ENCODE peak calls at places on chromosomes 12 and 14, in seven cellular contexts. One of them, this sample, is unnamed.

GRCh38 chr12:46268349-46268616 is 560 bp downstream of the SLC38A1 start:
- DNase-seq in GM23248: peak; percentile 53
- DNase-seq in SK-N-MC: no peak
- DNase-seq in HCT116: no peak
- DNase-seq in GM23338: no peak
- DNase-seq in fibroblast of lung: no peak
- DNase-seq in endothelial cell of umbilical vein: no peak
- DNase-seq in this sample: peak; percentile 6

GRCh38 chr14:92615451-92615850 is 101.9 kb downstream of the RIN3 start:
- DNase-seq in GM23248: no peak
- DNase-seq in SK-N-MC: no peak
- DNase-seq in HCT116: no peak
- DNase-seq in GM23338: no peak
- DNase-seq in fibroblast of lung: no peak
- DNase-seq in endothelial cell of umbilical vein: no peak
- DNase-seq in this sample: no peak

GRCh38 chr12:120100630-120101029 is 15.9 kb downstream of the RAB35 start:
- DNase-seq in GM23248: peak; percentile 73
- DNase-seq in SK-N-MC: no peak
- DNase-seq in HCT116: no peak
- DNase-seq in GM23338: no peak
- DNase-seq in fibroblast of lung: peak; percentile 81
- DNase-seq in endothelial cell of umbilical vein: peak; percentile 36
- DNase-seq in this sample: no peak

GRCh38 chr14:50932159-50932558 is 12.1 kb downstream of the PYGL start:
- DNase-seq in GM23248: no peak
- DNase-seq in SK-N-MC: no peak
- DNase-seq in HCT116: no peak
- DNase-seq in GM23338: no peak
- DNase-seq in fibroblast of lung: no peak
- DNase-seq in endothelial cell of umbilical vein: no peak
- DNase-seq in this sample: no peak

GRCh38 chr12:104966677-104967076 is 8.6 kb upstream of the SLC41A2 start:
- DNase-seq in GM23248: no peak
- DNase-seq in SK-N-MC: no peak
- DNase-seq in HCT116: no peak
- DNase-seq in GM23338: no peak
- DNase-seq in fibroblast of lung: no peak
- DNase-seq in endothelial cell of umbilical vein: no peak
- DNase-seq in this sample: no peak

GRCh38 chr12:68451261-68452091 is 119.3 kb upstream of the MDM1 start:
- DNase-seq in GM23248: peak; percentile 85
- DNase-seq in SK-N-MC: no peak
- DNase-seq in HCT116: no peak
- DNase-seq in GM23338: no peak
- DNase-seq in fibroblast of lung: peak; percentile 93
- DNase-seq in endothelial cell of umbilical vein: peak; percentile 11
- DNase-seq in this sample: peak; percentile 96

GRCh38 chr14:71300474-71301359 is 393.5 kb downstream of the PCNX1 start:
- DNase-seq in GM23248: peak; percentile 30
- DNase-seq in SK-N-MC: peak; percentile 88
- DNase-seq in HCT116: no peak
- DNase-seq in GM23338: no peak
- DNase-seq in fibroblast of lung: peak; percentile 22
- DNase-seq in endothelial cell of umbilical vein: no peak
- DNase-seq in this sample: peak; percentile 81

GRCh38 chr12:9673404-9674225 is 4.1 kb downstream of the CLEC2D start:
- DNase-seq in GM23248: peak; percentile 89
- DNase-seq in SK-N-MC: peak; percentile 39
- DNase-seq in HCT116: peak; percentile 51
- DNase-seq in GM23338: peak; percentile 27
- DNase-seq in fibroblast of lung: peak; percentile 92
- DNase-seq in endothelial cell of umbilical vein: peak; percentile 94
- DNase-seq in this sample: peak; percentile 92

GRCh38 chr12:11877869-11878780 is 192.6 kb upstream of the BCL2L14 start:
- DNase-seq in GM23248: peak; percentile 87
- DNase-seq in SK-N-MC: no peak
- DNase-seq in HCT116: no peak
- DNase-seq in GM23338: peak; percentile 32
- DNase-seq in fibroblast of lung: peak; percentile 66
- DNase-seq in endothelial cell of umbilical vein: peak; percentile 84
- DNase-seq in this sample: peak; percentile 78

GRCh38 chr12:52087961-52088820 is 8.7 kb downstream of the SMIM41 start:
- DNase-seq in GM23248: no peak
- DNase-seq in SK-N-MC: no peak
- DNase-seq in HCT116: no peak
- DNase-seq in GM23338: no peak
- DNase-seq in fibroblast of lung: no peak
- DNase-seq in endothelial cell of umbilical vein: no peak
- DNase-seq in this sample: no peak

GRCh38 chr12:56220611-56221232 is 1.0 kb downstream of the RNF41 start:
- DNase-seq in GM23248: peak; percentile 66
- DNase-seq in SK-N-MC: no peak
- DNase-seq in HCT116: no peak
- DNase-seq in GM23338: peak; percentile 52
- DNase-seq in fibroblast of lung: peak; percentile 57
- DNase-seq in endothelial cell of umbilical vein: peak; percentile 51
- DNase-seq in this sample: peak; percentile 50

GRCh38 chr12:69685810-69686209 is 13.3 kb downstream of the BEST3 start:
- DNase-seq in GM23248: peak; percentile 81
- DNase-seq in SK-N-MC: no peak
- DNase-seq in HCT116: no peak
- DNase-seq in GM23338: no peak
- DNase-seq in fibroblast of lung: peak; percentile 2
- DNase-seq in endothelial cell of umbilical vein: peak; percentile 8
- DNase-seq in this sample: peak; percentile 65

GRCh38 chr14:99729991-99730875 is 46.1 kb downstream of the CYP46A1 start:
- DNase-seq in GM23248: peak; percentile 66
- DNase-seq in SK-N-MC: no peak
- DNase-seq in HCT116: no peak
- DNase-seq in GM23338: peak; percentile 89
- DNase-seq in fibroblast of lung: no peak
- DNase-seq in endothelial cell of umbilical vein: peak; percentile 58
- DNase-seq in this sample: no peak

GRCh38 chr14:100065942-100066574 is 836 bp downstream of the EVL start:
- DNase-seq in GM23248: no peak
- DNase-seq in SK-N-MC: no peak
- DNase-seq in HCT116: no peak
- DNase-seq in GM23338: no peak
- DNase-seq in fibroblast of lung: no peak
- DNase-seq in endothelial cell of umbilical vein: no peak
- DNase-seq in this sample: no peak

GRCh38 chr12:43917896-43918295 is 82.0 kb downstream of the TMEM117 start:
- DNase-seq in GM23248: no peak
- DNase-seq in SK-N-MC: no peak
- DNase-seq in HCT116: no peak
- DNase-seq in GM23338: no peak
- DNase-seq in fibroblast of lung: no peak
- DNase-seq in endothelial cell of umbilical vein: no peak
- DNase-seq in this sample: no peak
- TF ChIP-seq EZH2 in GM23248: no peak
- TF ChIP-seq EZH2 in SK-N-MC: no peak
- TF ChIP-seq EZH2 in HCT116: no peak
- TF ChIP-seq EZH2 in GM23338: no peak
- TF ChIP-seq EZH2 in fibroblast of lung: no peak
- TF ChIP-seq EZH2 in endothelial cell of umbilical vein: no peak
- TF ChIP-seq EZH2 in this sample: no peak

DNA sequence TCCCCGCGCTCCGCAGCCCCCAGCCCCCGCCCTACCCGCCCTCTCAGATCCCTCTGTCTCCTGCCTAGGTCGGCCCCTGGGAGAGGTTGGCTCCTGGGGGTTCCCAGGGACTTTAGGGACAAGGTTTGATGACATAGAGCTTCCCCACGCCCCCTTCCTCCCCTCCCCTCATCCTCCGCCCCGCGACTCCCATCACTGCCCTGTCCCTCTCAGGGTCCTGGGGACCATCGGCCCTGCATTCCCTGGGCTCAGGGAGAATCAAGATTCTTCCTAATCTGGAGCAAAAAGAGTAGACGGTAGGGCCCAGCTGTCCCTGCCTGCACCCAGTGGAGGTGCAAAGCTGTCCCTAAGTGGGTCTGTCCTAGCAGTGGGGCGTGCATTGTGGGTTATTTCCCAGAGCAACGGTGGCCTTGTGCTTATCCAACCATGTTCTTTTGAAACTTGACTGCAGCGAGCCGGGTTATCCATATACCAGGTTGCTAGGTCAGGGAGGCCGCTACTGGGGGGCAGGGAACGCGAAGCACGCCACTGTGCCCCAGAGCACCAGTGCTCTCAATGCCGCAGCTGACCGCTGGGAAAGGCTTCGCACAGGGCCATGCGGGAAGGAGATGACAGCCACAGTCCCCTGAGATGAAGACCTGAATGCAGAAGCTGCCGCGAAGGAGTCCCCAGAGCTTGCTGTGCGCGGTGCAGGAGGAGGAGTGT is 124.4 kb upstream of the PRMT8 start:
- DNase-seq in GM23248: no peak
- DNase-seq in SK-N-MC: no peak
- DNase-seq in HCT116: no peak
- DNase-seq in GM23338: peak; percentile 53
- DNase-seq in fibroblast of lung: no peak
- DNase-seq in endothelial cell of umbilical vein: no peak
- DNase-seq in this sample: no peak
- TF ChIP-seq EZH2 in GM23248: no peak
- TF ChIP-seq EZH2 in SK-N-MC: no peak
- TF ChIP-seq EZH2 in HCT116: no peak
- TF ChIP-seq EZH2 in GM23338: peak; percentile 46
- TF ChIP-seq EZH2 in fibroblast of lung: peak; percentile 63
- TF ChIP-seq EZH2 in endothelial cell of umbilical vein: no peak
- TF ChIP-seq EZH2 in this sample: no peak

DNA sequence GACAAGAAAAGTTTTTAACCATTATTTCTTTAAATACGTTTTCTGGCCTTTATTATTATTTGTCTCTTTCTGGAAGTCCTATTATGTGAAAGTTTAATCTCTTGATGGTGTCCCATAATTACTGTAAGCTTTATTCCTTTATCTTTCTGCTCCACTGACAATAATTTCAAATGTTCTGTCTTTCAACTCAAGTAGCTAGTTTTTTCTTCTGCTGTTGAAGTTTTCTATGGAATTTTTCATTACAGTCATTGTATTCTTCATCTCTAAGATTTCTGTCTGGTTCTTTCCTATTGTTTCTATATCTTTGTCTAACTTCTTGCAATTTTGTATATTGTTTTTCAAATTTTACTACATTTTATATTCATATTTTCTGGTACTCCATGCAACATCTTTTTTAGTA is 173.6 kb upstream of the MGAT4C start:
- DNase-seq in GM23248: no peak
- DNase-seq in SK-N-MC: no peak
- DNase-seq in HCT116: no peak
- DNase-seq in GM23338: no peak
- DNase-seq in fibroblast of lung: peak; percentile 9
- DNase-seq in endothelial cell of umbilical vein: no peak
- DNase-seq in this sample: no peak
- TF ChIP-seq EZH2 in GM23248: no peak
- TF ChIP-seq EZH2 in SK-N-MC: no peak
- TF ChIP-seq EZH2 in HCT116: no peak
- TF ChIP-seq EZH2 in GM23338: no peak
- TF ChIP-seq EZH2 in fibroblast of lung: no peak
- TF ChIP-seq EZH2 in endothelial cell of umbilical vein: no peak
- TF ChIP-seq EZH2 in this sample: no peak

GRCh38 chr14:73058224-73058922 is at the start of gene RBM25:
- DNase-seq in GM23248: peak; percentile 99
- DNase-seq in SK-N-MC: peak; percentile 99
- DNase-seq in HCT116: peak; percentile 99
- DNase-seq in GM23338: peak; percentile 99
- DNase-seq in fibroblast of lung: peak; percentile 100
- DNase-seq in endothelial cell of umbilical vein: peak; percentile 99
- DNase-seq in this sample: peak; percentile 98

GRCh38 chr14:73057939-73058223 is 453 bp upstream of the RBM25 start:
- DNase-seq in GM23248: no peak
- DNase-seq in SK-N-MC: no peak
- DNase-seq in HCT116: no peak
- DNase-seq in GM23338: no peak
- DNase-seq in fibroblast of lung: no peak
- DNase-seq in endothelial cell of umbilical vein: no peak
- DNase-seq in this sample: no peak

GRCh38 chr14:73059326-73059725 is 992 bp downstream of the RBM25 start:
- DNase-seq in GM23248: peak; percentile 66
- DNase-seq in SK-N-MC: no peak
- DNase-seq in HCT116: no peak
- DNase-seq in GM23338: no peak
- DNase-seq in fibroblast of lung: peak; percentile 28
- DNase-seq in endothelial cell of umbilical vein: peak; percentile 50
- DNase-seq in this sample: peak; percentile 19

GRCh38 chr14:73058923-73059311 is 583 bp downstream of the RBM25 start:
- DNase-seq in GM23248: peak; percentile 67
- DNase-seq in SK-N-MC: no peak
- DNase-seq in HCT116: no peak
- DNase-seq in GM23338: peak; percentile 62
- DNase-seq in fibroblast of lung: peak; percentile 29
- DNase-seq in endothelial cell of umbilical vein: peak; percentile 52
- DNase-seq in this sample: peak; percentile 18

GRCh38 chr14:73055251-73055650 is 3.1 kb upstream of the RBM25 start:
- DNase-seq in GM23248: no peak
- DNase-seq in SK-N-MC: no peak
- DNase-seq in HCT116: no peak
- DNase-seq in GM23338: no peak
- DNase-seq in fibroblast of lung: no peak
- DNase-seq in endothelial cell of umbilical vein: no peak
- DNase-seq in this sample: no peak
- TF ChIP-seq EZH2 in GM23248: no peak
- TF ChIP-seq EZH2 in SK-N-MC: no peak
- TF ChIP-seq EZH2 in HCT116: no peak
- TF ChIP-seq EZH2 in GM23338: no peak
- TF ChIP-seq EZH2 in fibroblast of lung: no peak
- TF ChIP-seq EZH2 in endothelial cell of umbilical vein: no peak
- TF ChIP-seq EZH2 in this sample: no peak

GRCh38 chr12:121383601-121384019 is 16.3 kb upstream of the RNF34 start:
- DNase-seq in GM23248: no peak
- DNase-seq in SK-N-MC: no peak
- DNase-seq in HCT116: no peak
- DNase-seq in GM23338: no peak
- DNase-seq in fibroblast of lung: no peak
- DNase-seq in endothelial cell of umbilical vein: no peak
- DNase-seq in this sample: no peak
- TF ChIP-seq EZH2 in GM23248: no peak
- TF ChIP-seq EZH2 in SK-N-MC: no peak
- TF ChIP-seq EZH2 in HCT116: no peak
- TF ChIP-seq EZH2 in GM23338: no peak
- TF ChIP-seq EZH2 in fibroblast of lung: no peak
- TF ChIP-seq EZH2 in endothelial cell of umbilical vein: no peak
- TF ChIP-seq EZH2 in this sample: no peak